ENCODE peak calls at places on chromosomes 5 and 9, in eight cellular contexts. P, R, V, Q, Z, A, O and M are unnamed samples. For H3K4me1, the result is how much of the 10 kb centered on the place peaks cover.

GRCh38 chr9:31355159-31355882 is 1029.1 kb upstream of the ACO1 start:
- DNase-seq in R (no peak), P (no peak), O (no peak), A (no peak), V (no peak), Z (no peak), Q (no peak), M (no peak)

GRCh38 chr5:65163698-65164097 is 318.0 kb downstream of the ADAMTS6 start:
- DNase-seq in Q (peak), O (no peak), A (no peak), R (no peak), V (peak), Z (peak), P (no peak), M (no peak)

GRCh38 chr5:25119654-25120053 is 474.9 kb upstream of the CDH10 start:
- DNase-seq in R (peak), Q (peak), V (peak), Z (no peak), P (no peak), O (peak), A (no peak), M (no peak)

GRCh38 chr5:172405708-172406107 is 48.6 kb downstream of the SH3PXD2B start:
- DNase-seq in A (no peak), R (no peak), Q (no peak), V (no peak), Z (no peak), O (no peak), P (no peak), M (no peak)

GRCh38 chr9:21968331-21969010 is 25.7 kb downstream of the CDKN2A start:
- DNase-seq in V (peak), P (no peak), R (peak), O (no peak), Z (no peak), Q (no peak), A (no peak), M (no peak)

GRCh38 chr5:154642499-154643245 is 112.5 kb upstream of the LARP1 start:
- DNase-seq in Q (no peak), P (no peak), V (peak), A (peak), O (peak), Z (peak), R (peak), M (no peak)

GRCh38 chr5:43309122-43309521 is 4.1 kb downstream of the HMGCS1 start:
- DNase-seq in R (peak), Z (no peak), Q (no peak), P (no peak), V (no peak), O (no peak), A (no peak), M (no peak)

GRCh38 chr9:79559501-79560181 is 12.1 kb upstream of the TLE4 start:
- DNase-seq in P (no peak), Z (peak), A (no peak), Q (no peak), O (no peak), V (no peak), R (no peak), M (no peak)

GRCh38 chr5:74300808-74301389 is 339.6 kb downstream of the ENC1 start:
- DNase-seq in Z (no peak), Q (no peak), A (no peak), O (no peak), P (no peak), V (no peak), R (no peak), M (no peak)

GRCh38 chr9:116165912-116166311 is 12.3 kb downstream of the PAPPA start:
- DNase-seq in O (no peak), Z (peak), A (no peak), Q (no peak), R (no peak), P (no peak), V (peak), M (no peak)

GRCh38 chr5:136062563-136063274 is 33.9 kb downstream of the TGFBI start:
- DNase-seq in V (peak), Z (peak), R (peak), A (peak), P (peak), Q (peak), O (peak), M (no peak)

GRCh38 chr5:77640577-77641396 is 2.3 kb upstream of the OTP start:
- DNase-seq in Z (no peak), O (no peak), R (peak), P (no peak), Q (no peak), A (no peak), V (no peak), M (no peak)

GRCh38 chr5:93893050-93893449 is 151.7 kb upstream of the POU5F2 start:
- DNase-seq in O (no peak), A (no peak), Q (no peak), Z (no peak), R (no peak), P (no peak), V (no peak), M (no peak)

GRCh38 chr9:16680965-16681658 is 189.4 kb downstream of the BNC2 start:
- DNase-seq in P (no peak), V (peak), A (no peak), O (no peak), Z (peak), Q (peak), R (no peak), M (no peak)

GRCh38 chr5:122076669-122077450 is 1.2 kb downstream of the LOX start:
- DNase-seq in V (peak), Z (peak), O (peak), P (peak), Q (peak), A (peak), R (peak), M (peak)

GRCh38 chr9:37752646-37753488 is 738 bp upstream of the TRMT10B start:
- DNase-seq in Q (no peak), Z (no peak), V (no peak), P (no peak), O (no peak), A (no peak), R (no peak), M (peak)

GRCh38 chr5:112002368-112002767 is 245.4 kb upstream of the NREP start:
- DNase-seq in A (no peak), O (no peak), V (peak), P (no peak), R (no peak), Z (no peak), Q (no peak), M (no peak)

GRCh38 chr5:173623296-173623771 is 6.9 kb upstream of the BOD1 start:
- DNase-seq in O (peak), Q (no peak), V (no peak), A (peak), Z (no peak), P (no peak), R (no peak), M (no peak)

GRCh38 chr9:107710988-107711387 is 221.4 kb upstream of the KLF4 start:
- DNase-seq in V (no peak), O (no peak), P (no peak), Z (no peak), Q (no peak), A (no peak), R (no peak), M (no peak)

GRCh38 chr5:41071975-41072374 is 833 bp upstream of the MROH2B start:
- DNase-seq in Q (peak), R (no peak), P (no peak), Z (peak), O (no peak), A (no peak), V (peak), M (no peak)

GRCh38 chr9:129987047-129987446 is 55.9 kb downstream of the FNBP1 start:
- DNase-seq in V (no peak), Q (no peak), O (no peak), R (no peak), A (no peak), P (no peak), Z (peak), M (no peak)

GRCh38 chr5:142981886-142982820 is 212.0 kb downstream of the ARHGAP26 start:
- DNase-seq in O (peak), Z (peak), R (peak), V (peak), Q (peak), P (peak), A (peak), M (peak)

GRCh38 chr5:146357125-146357524 is 18.5 kb downstream of the POU4F3 start:
- DNase-seq in Z (no peak), A (no peak), Q (no peak), O (no peak), P (no peak), R (no peak), V (no peak), M (no peak)

GRCh38 chr5:40223884-40224402 is 455.8 kb upstream of the PTGER4 start:
- DNase-seq in O (no peak), Q (peak), A (no peak), R (no peak), Z (peak), P (no peak), V (peak), M (no peak)

GRCh38 chr9:18851069-18851468 is 181.9 kb downstream of the SAXO1 start:
- DNase-seq in R (no peak), A (peak), O (no peak), V (no peak), Z (no peak), P (no peak), Q (no peak), M (no peak)

GRCh38 chr9:136587944-136588662 is 42.3 kb upstream of the NOTCH1 start:
- DNase-seq in V (no peak), A (no peak), R (peak), Q (no peak), Z (no peak), O (no peak), P (no peak), M (peak)

DNA sequence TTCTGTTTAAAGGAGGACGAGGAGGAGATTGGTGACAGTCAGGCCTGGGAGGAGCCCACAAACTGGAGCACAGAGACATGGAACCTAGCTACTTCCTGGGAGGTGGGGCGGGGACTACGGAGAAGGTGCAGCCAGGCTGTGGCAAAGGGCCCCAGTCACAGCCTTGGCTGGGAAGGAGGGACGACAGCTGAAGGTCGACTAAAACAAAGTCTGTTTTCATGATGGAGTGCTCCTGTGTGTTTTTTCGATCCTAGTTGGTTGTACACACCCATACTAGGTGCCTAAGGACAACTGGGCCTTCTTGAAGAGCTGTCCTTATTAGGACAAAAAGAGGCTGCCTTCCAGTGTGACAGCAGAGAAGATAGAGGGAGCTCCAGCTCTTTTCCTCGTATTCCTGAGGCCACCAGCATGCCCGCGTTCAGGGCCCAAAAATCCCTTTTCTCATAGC is 2.9 kb downstream of the CCDC107 start:
- DNase-seq in Q (no peak), A (peak), O (peak), P (no peak), Z (peak), R (peak), V (peak), M (no peak)
- H3K4me1 ChIP-seq in Q (under half), A (under half), O (half or more), P (under half), Z (under half), R (under half), V (under half), M (under half)

GRCh38 chr9:14433293-14433818 is 119.4 kb upstream of the NFIB start:
- DNase-seq in P (no peak), R (no peak), Z (no peak), A (no peak), O (no peak), V (no peak), Q (peak), M (no peak)
- H3K4me3 ChIP-seq in P (no peak), R (no peak), Z (no peak), A (no peak), O (no peak), V (peak), Q (no peak), M (no peak)

DNA sequence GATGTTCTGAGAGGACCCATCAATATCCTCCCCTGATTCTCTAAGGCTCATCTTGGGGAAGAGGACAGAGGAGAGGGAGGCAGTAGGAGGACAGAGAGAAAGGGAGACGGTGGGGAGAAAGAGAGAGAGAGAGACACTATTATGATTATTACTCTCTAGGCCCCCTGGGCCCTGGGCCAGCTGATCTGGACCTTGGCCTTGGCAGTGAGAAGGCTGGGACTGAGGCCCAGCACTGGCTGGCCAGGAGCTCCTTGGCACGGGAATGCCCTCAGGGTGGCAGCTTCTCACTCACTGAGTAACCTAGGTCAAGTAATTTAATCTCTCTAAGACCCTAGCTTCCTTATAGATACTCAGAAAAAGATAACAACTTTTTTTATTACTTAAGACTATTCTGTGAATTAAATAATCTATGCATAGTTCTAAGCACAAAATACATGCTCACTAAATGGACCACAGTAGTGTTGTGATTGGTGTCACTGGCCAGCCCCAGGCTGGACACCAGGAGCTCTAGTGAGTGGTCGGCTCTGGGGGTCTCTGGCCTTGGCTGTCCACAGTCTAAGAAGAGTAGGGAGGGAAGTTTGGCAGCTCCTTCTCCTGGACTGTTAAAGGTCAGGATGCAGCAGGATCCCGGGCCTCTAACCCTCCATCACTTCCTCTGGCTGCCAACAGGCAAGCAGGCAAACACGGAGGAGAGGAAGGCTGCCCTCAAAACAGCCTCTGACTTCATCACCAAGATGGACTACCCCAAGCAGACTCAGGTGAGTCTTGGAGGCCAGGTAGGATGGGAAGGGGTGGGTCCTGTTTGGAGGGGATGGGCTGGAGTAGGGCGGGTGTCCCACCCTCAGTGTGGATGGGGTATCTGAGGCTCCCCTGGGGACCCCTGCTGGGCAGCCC is 50.0 kb downstream of the GSN start:
- DNase-seq in V (peak), P (peak), A (peak), Q (no peak), R (no peak), O (no peak), Z (no peak), M (peak)
- H3K27ac ChIP-seq in V (peak), P (peak), A (no peak), Q (no peak), R (no peak), O (no peak), Z (no peak), M (peak)

GRCh38 chr5:5182508-5183191 is 42.5 kb downstream of the ADAMTS16 start:
- DNase-seq in A (no peak), Q (peak), R (no peak), O (no peak), Z (no peak), V (no peak), P (no peak), M (no peak)
- H3K4me1 ChIP-seq in A (under half), Q (under half), R (under half), O (under half), Z (under half), V (under half), P (under half), M (under half)

GRCh38 chr9:127586537-127586936 is 25.5 kb upstream of the STXBP1 start:
- DNase-seq in P (peak), O (peak), V (peak), R (peak), Z (peak), Q (peak), A (peak), M (peak)

GRCh38 chr9:127586096-127586495 is 26.0 kb upstream of the STXBP1 start:
- DNase-seq in A (no peak), P (no peak), Q (no peak), V (no peak), Z (no peak), R (no peak), O (no peak), M (no peak)

GRCh38 chr9:127587966-127588365 is 24.1 kb upstream of the STXBP1 start:
- DNase-seq in R (no peak), V (no peak), P (no peak), Z (no peak), A (no peak), O (no peak), Q (no peak), M (no peak)

GRCh38 chr9:127588740-127589506 is 23.2 kb upstream of the STXBP1 start:
- DNase-seq in Q (no peak), P (no peak), V (no peak), O (no peak), Z (no peak), A (peak), R (no peak), M (no peak)

DNA sequence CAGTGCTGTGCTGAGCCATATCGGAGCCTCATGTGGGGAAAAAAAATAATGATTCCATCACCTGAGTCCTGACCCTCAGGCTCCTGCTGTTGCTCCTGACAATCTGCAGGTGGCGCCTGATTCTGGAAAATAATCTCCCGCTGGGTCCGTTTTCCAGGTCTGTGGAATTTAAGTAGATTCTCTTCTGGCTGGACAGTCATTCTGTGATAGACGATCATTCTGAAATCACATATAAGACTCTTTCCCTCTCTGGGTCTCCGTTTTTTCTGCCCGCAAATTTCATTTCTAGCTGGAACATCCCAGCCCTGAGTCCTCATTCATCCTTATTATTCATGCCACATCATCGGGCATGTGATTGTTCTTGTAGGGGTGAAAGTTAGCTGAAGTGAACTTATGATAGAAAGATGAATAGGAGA is 22.1 kb upstream of the STXBP1 start:
- DNase-seq in O (peak), R (peak), V (peak), Z (peak), A (peak), Q (peak), P (peak), M (peak)
- H3K4me3 ChIP-seq in O (no peak), R (no peak), V (no peak), Z (no peak), A (no peak), Q (no peak), P (no peak), M (no peak)

DNA sequence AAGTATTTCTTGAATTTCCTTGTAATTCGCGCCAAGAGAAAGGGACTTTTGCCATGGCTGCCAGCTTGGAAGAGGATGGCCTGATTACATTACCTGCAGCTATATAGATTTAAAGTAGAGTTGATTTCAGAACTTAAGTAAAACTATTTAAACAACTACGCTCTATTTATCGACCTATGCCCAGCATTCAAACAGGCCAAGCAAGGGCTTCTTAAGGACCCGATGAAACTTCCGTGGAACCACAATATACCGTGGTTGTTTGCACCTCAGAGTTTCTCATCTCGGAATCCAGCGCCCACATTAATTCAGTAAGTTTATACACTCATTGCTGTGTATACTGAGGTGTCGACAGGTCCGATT is 492 bp upstream of the CDC14B start:
- DNase-seq in Q (no peak), R (no peak), Z (no peak), A (no peak), O (no peak), V (no peak), P (no peak), M (no peak)
- H3K27ac ChIP-seq in Q (peak), R (peak), Z (no peak), A (no peak), O (peak), V (peak), P (no peak), M (no peak)

GRCh38 chr5:141515141-141515540 is 26.3 kb downstream of the PCDHGC5 start:
- DNase-seq in P (no peak), O (no peak), Z (no peak), V (no peak), Q (no peak), R (no peak), A (no peak), M (no peak)
- H3K4me1 ChIP-seq in P (under half), O (under half), Z (half or more), V (half or more), Q (half or more), R (under half), A (under half), M (under half)